ENCODE peak calls at places on chromosomes 16 and 17, in four cellular contexts. F is hepatocyte, S is lower lobe of right lung, D is IMR-90. A is an unnamed sample.
A peak's percentile ranks its signal among the peaks of the same experiment; 100 is the strongest.

GRCh38 chr16:78425957-78426590 is 326.6 kb downstream of the WWOX start:
- DNase-seq in F (no peak), S (no peak), D (no peak), A (no peak)

GRCh38 chr17:74785096-74785980 is 9.2 kb upstream of the NAT9 start:
- DNase-seq in F (no peak), S (no peak), D (no peak), A (no peak)

GRCh38 chr17:45971698-45972141 is 27.3 kb upstream of the STH start:
- DNase-seq in F (no peak), S (no peak), D (no peak), A (no peak)

GRCh38 chr16:30756781-30757100 is 5.1 kb downstream of the CFAP119 start:
- DNase-seq in F (no peak), S (no peak), D (no peak), A (no peak)

GRCh38 chr17:4939554-4939803 is 367 bp downstream of the SLC25A11 start:
- DNase-seq in F (no peak), S (peak; percentile 70), D (no peak), A (no peak)

GRCh38 chr17:59304811-59305210 is 26.6 kb upstream of the YPEL2 start:
- DNase-seq in F (no peak), S (no peak), D (no peak), A (peak; percentile 84)

GRCh38 chr16:85444879-85445778 is 168.0 kb upstream of the GSE1 start:
- DNase-seq in F (no peak), S (no peak), D (no peak), A (peak; percentile 57)

GRCh38 chr16:21646091-21646490 is 6.3 kb downstream of the IGSF6 start:
- DNase-seq in F (no peak), S (no peak), D (no peak), A (no peak)

GRCh38 chr17:61253937-61254677 is 145.5 kb upstream of the TBX2 start:
- DNase-seq in F (no peak), S (no peak), D (no peak), A (no peak)

GRCh38 chr17:4354862-4355514 is 11.5 kb downstream of the UBE2G1 start:
- DNase-seq in F (no peak), S (no peak), D (no peak), A (peak; percentile 61)

GRCh38 chr17:64687959-64688358 is 25.9 kb upstream of the SMURF2 start:
- DNase-seq in F (no peak), S (no peak), D (peak; percentile 80), A (no peak)

GRCh38 chr17:63550816-63551639 is 751 bp downstream of the DCAF7 start:
- DNase-seq in F (peak; percentile 59), S (no peak), D (peak; percentile 29), A (peak; percentile 35)

GRCh38 chr16:4200000-4200780 is 41.7 kb downstream of the SRL start:
- DNase-seq in F (peak; percentile 85), S (peak; percentile 75), D (peak; percentile 60), A (peak; percentile 84)

GRCh38 chr17:21452377-21453143 is 76.4 kb downstream of the KCNJ12 start:
- DNase-seq in F (peak; percentile 67), S (peak; percentile 73), D (peak; percentile 65), A (peak; percentile 57)

GRCh38 chr17:44556114-44556853 is 1.0 kb upstream of the FZD2 start:
- DNase-seq in F (peak; percentile 68), S (no peak), D (peak; percentile 63), A (peak; percentile 33)

GRCh38 chr16:11633113-11633512 is 35.1 kb upstream of the SNN start:
- DNase-seq in F (no peak), S (no peak), D (no peak), A (no peak)

GRCh38 chr17:45311406-45311761 is 5.4 kb downstream of the MAP3K14 start:
- DNase-seq in F (no peak), S (no peak), D (no peak), A (no peak)

GRCh38 chr16:50326835-50327465 is 41.8 kb downstream of the BRD7 start:
- DNase-seq in F (no peak), S (no peak), D (peak; percentile 36), A (peak; percentile 49)

DNA sequence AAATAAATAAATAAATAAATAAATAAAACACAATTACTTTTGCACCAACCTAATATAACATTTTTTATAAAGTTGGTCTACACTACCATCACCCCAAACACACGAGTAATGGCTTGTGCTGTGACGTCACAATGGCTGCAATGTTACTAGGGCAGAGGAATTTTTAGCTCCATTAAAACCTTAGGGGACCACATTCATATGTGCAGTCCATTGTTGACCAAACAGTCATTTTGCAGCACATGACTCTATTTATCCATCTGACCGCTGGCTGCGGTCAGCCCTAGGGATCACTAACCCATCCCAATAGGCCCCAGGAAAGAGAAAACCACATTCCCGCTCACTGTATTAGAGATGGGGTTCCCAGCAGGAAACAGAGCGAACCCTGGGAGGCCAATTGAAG is 9.6 kb downstream of the CDH5 start:
- DNase-seq in F (no peak), S (no peak), D (no peak), A (no peak)
- H3K27ac ChIP-seq in F (no peak overlapping the region), S (peak overlapping the region; percentile 5), D (no peak overlapping the region), A (no peak overlapping the region)

DNA sequence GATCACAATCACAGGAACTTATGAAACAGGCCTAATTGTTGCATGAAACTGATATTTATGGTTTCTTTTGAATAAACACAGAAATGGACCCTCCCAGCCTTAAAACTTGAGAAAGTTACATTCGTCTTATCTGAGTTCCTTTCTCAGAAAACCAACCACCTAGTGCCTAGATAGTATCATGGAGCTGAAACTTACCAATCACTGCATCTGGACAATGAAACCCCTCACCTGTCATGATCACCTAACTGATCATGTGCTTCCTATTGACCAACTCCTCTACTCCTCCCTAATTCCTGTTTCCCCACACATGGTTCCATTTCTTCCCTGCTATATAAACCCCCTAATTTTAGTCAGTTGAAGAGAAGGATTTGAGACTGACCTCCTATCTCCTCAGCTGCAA is 216.1 kb downstream of the SLC39A11 start:
- DNase-seq in F (no peak), S (no peak), D (no peak), A (no peak)
- H3K27ac ChIP-seq in F (no peak overlapping the region), S (no peak overlapping the region), D (no peak overlapping the region), A (no peak overlapping the region)

DNA sequence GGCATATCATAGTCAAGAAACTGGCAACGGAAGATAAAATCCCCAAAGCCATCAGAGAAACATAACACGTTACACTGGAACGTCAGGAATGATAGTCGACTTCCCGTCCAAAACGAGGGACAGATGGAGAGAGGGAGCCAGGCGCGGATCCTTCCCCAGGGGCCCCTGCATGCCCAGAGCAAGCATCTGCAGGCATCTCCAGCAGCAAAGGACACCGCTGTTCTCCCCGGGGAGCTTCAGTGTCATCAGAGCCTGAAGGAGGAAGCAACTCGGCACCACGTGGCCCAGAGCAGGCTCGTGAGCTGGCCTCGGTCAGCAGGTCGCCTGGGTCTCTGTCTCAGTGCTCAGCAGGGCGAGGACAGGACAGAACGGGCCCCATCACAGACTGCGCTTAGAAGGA is 50.1 kb downstream of the LMF1 start:
- DNase-seq in F (no peak), S (no peak), D (peak; percentile 21), A (no peak)
- H3K27ac ChIP-seq in F (peak overlapping the region; percentile 88), S (no peak overlapping the region), D (peak overlapping the region; percentile 70), A (peak overlapping the region; percentile 73)

DNA sequence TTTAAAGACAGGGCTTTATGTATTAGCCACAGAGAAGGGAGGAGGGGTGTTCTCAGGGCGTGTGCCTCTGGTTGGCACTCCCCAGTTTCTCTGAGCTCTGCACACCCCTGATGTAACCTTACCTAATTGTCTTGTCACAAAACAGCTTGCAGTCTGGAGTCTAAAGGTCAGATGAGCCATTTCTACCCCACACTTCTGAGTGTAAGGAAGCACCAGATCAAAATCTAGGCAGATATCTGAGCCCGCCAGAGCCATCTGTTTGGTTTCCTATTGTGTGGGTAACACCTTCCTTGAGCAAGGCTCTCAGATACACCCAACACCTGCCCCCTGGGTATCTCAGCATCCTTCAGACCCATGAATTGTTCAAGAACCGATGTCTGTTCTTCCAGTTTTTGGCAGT is 15.5 kb downstream of the CDH1 start:
- DNase-seq in F (peak; percentile 46), S (no peak), D (no peak), A (peak; percentile 85)
- H3K27ac ChIP-seq in F (peak overlapping the region; percentile 89), S (no peak overlapping the region), D (no peak overlapping the region), A (peak overlapping the region; percentile 68)

GRCh38 chr16:15843635-15844279 is 13.1 kb downstream of the MYH11 start:
- DNase-seq in F (no peak), S (no peak), D (peak; percentile 69), A (no peak)
- H3K27ac ChIP-seq in F (no peak overlapping the region), S (no peak overlapping the region), D (no peak overlapping the region), A (no peak overlapping the region)

DNA sequence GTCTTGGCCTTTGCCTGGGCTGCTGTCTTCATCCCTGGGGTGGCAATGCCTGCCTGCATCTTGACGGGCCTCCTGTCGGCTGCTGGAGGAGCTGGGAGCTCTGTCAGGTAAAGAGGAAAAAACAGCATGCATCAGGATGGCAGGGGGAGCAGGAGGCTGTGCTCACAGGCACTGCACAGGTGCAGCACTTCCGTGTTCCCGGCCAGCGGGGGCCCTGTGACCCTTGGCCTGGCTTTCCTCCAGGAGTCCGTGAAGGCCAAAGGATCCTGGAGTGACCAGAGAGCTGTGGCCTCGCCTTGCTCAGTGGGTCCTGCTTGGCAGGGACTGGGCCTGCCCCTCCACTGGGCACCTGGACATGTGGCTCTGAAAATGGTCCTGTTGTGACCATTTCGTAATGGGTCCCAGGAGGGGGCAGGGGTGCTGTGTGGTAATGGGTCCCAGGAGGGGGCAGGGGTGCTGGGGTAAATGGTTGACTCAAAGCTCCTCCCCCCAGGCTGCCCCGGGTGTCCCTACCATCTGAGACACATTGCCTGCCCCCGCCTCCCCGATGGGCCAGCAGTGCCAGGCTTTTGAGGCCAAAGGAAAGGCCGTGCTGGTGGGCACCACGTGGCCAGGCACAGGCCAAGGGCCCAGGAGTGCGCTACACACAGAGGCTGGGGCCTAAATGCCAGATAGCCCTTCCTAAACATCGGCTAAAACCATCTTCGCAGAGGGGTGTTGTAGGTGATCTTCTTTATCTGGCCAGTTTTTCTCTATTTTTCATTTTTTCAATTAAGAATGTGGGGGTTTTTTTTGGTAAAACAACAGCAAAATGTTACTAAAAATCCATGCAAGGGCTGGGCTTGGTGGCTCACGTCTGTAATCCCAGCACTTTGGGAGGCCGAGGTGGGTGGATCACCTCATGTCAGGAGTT is 4.0 kb upstream of the FASN start:
- DNase-seq in F (no peak), S (no peak), D (no peak), A (no peak)
- H3K27ac ChIP-seq in F (peak overlapping the region; percentile 90), S (peak overlapping the region; percentile 36), D (no peak overlapping the region), A (no peak overlapping the region)

GRCh38 chr16:59683709-59684108 is 949.6 kb upstream of the GOT2 start:
- DNase-seq in F (no peak), S (no peak), D (no peak), A (no peak)
- H3K27ac ChIP-seq in F (no peak overlapping the region), S (no peak overlapping the region), D (no peak overlapping the region), A (no peak overlapping the region)

GRCh38 chr16:83713597-83713996 is 94.2 kb upstream of the HSBP1 start:
- DNase-seq in F (no peak), S (peak; percentile 59), D (no peak), A (no peak)
- H3K27ac ChIP-seq in F (no peak overlapping the region), S (peak overlapping the region; percentile 80), D (no peak overlapping the region), A (no peak overlapping the region)

GRCh38 chr16:61323456-61323855 is 712.8 kb downstream of the CDH8 start:
- DNase-seq in F (no peak), S (no peak), D (no peak), A (no peak)
- H3K27ac ChIP-seq in F (no peak overlapping the region), S (no peak overlapping the region), D (no peak overlapping the region), A (no peak overlapping the region)

GRCh38 chr17:15958484-15958854 is 13.5 kb downstream of the ADORA2B start:
- DNase-seq in F (no peak), S (no peak), D (no peak), A (no peak)

GRCh38 chr17:15957206-15957605 is 12.3 kb downstream of the ADORA2B start:
- DNase-seq in F (no peak), S (no peak), D (no peak), A (no peak)

GRCh38 chr17:15955793-15956541 is 11.0 kb downstream of the ADORA2B start:
- DNase-seq in F (no peak), S (no peak), D (no peak), A (no peak)

GRCh38 chr17:15954222-15954621 is 9.3 kb downstream of the ADORA2B start:
- DNase-seq in F (no peak), S (no peak), D (peak; percentile 90), A (no peak)

GRCh38 chr17:15957608-15958307 is 12.8 kb downstream of the ADORA2B start:
- DNase-seq in F (no peak), S (no peak), D (no peak), A (no peak)
- H3K27ac ChIP-seq in F (no peak overlapping the region), S (no peak overlapping the region), D (no peak overlapping the region), A (no peak overlapping the region)